ENCODE peak calls at places on chromosomes 5 and 9, in seven cellular contexts. A, R, B, E, H, X and M are unnamed samples.

GRCh38 chr5:33362915-33363314 is 77.8 kb upstream of the TARS1 start:
- DNase-seq in A (no peak), R (no peak), B (no peak), E (no peak), H (no peak), X (no peak), M (no peak)

GRCh38 chr9:128116104-128117083 is 11.1 kb downstream of the PTGES2 start:
- DNase-seq in A (no peak), R (no peak), B (no peak), E (no peak), H (no peak), X (no peak), M (no peak)

GRCh38 chr5:112604741-112605390 is 132.8 kb upstream of the APC start:
- DNase-seq in A (peak), R (peak), B (peak), E (peak), H (no peak), X (peak), M (peak)

GRCh38 chr9:137300607-137301085 is 1.4 kb downstream of the NRARP start:
- DNase-seq in A (no peak), R (no peak), B (no peak), E (peak), H (peak), X (peak), M (peak)

GRCh38 chr9:79682076-79682736 is 110.4 kb downstream of the TLE4 start:
- DNase-seq in A (no peak), R (peak), B (no peak), E (no peak), H (no peak), X (no peak), M (no peak)

GRCh38 chr9:123834907-123835562 is 94.9 kb downstream of the DENND1A start:
- DNase-seq in A (no peak), R (no peak), B (peak), E (no peak), H (no peak), X (no peak), M (no peak)

GRCh38 chr5:134600600-134600999 is 32.0 kb downstream of the SAR1B start:
- DNase-seq in A (no peak), R (no peak), B (no peak), E (no peak), H (no peak), X (no peak), M (no peak)

GRCh38 chr9:128128836-128129590 is 1.5 kb upstream of the PTGES2 start:
- DNase-seq in A (no peak), R (no peak), B (no peak), E (no peak), H (no peak), X (no peak), M (no peak)

GRCh38 chr5:125306741-125307140 is 560.3 kb upstream of the ZNF608 start:
- DNase-seq in A (no peak), R (no peak), B (no peak), E (no peak), H (no peak), X (no peak), M (no peak)

GRCh38 chr5:125310749-125311148 is 564.3 kb upstream of the ZNF608 start:
- DNase-seq in A (no peak), R (no peak), B (no peak), E (no peak), H (no peak), X (no peak), M (no peak)

GRCh38 chr5:125313555-125313954 is 567.1 kb upstream of the ZNF608 start:
- DNase-seq in A (no peak), R (no peak), B (no peak), E (no peak), H (no peak), X (no peak), M (no peak)

GRCh38 chr5:125316386-125316785 is 569.9 kb upstream of the ZNF608 start:
- DNase-seq in A (no peak), R (no peak), B (no peak), E (no peak), H (no peak), X (no peak), M (no peak)

GRCh38 chr5:125311743-125312142 is 565.3 kb upstream of the ZNF608 start:
- DNase-seq in A (no peak), R (no peak), B (no peak), E (no peak), H (no peak), X (no peak), M (no peak)
- TF ChIP-seq JUND in A (peak), R (no peak), B (no peak), E (peak), H (no peak), X (no peak), M (no peak)

GRCh38 chr5:126015244-126016054 is 407.8 kb upstream of the GRAMD2B start:
- DNase-seq in A (no peak), R (no peak), B (no peak), E (peak), H (no peak), X (no peak), M (no peak)

GRCh38 chr5:126014691-126015090 is 408.5 kb upstream of the GRAMD2B start:
- DNase-seq in A (no peak), R (no peak), B (no peak), E (no peak), H (no peak), X (no peak), M (no peak)

GRCh38 chr5:126004636-126005035 is 418.6 kb upstream of the GRAMD2B start:
- DNase-seq in A (no peak), R (no peak), B (no peak), E (no peak), H (no peak), X (no peak), M (peak)

GRCh38 chr5:126007841-126008240 is 415.4 kb upstream of the GRAMD2B start:
- DNase-seq in A (no peak), R (no peak), B (no peak), E (no peak), H (no peak), X (no peak), M (no peak)

DNA sequence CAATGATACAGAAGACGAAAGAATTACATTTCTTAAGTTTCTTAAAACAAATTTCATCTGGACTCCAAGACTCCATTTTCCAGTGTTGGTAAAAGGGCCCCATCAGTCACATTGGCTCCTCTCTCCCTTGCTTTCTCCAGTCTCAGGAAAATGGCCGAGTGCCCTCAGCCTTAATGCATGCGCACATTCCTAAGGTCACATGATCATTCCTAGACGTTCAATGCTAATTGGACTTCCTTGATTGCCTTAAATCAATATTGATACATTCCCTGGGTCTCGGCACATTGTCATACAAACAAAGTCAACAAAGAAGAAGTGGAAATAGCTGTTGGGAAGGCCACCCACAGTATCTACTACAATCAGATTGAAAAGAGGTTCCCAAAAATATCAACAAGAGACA is 413.6 kb upstream of the GRAMD2B start:
- DNase-seq in A (no peak), R (no peak), B (no peak), E (no peak), H (peak), X (no peak), M (no peak)
- TF ChIP-seq JUND in A (no peak), R (no peak), B (no peak), E (no peak), H (no peak), X (no peak), M (no peak)

GRCh38 chr5:102863764-102864560 is 108.9 kb downstream of the PAM start:
- DNase-seq in A (peak), R (no peak), B (no peak), E (no peak), H (no peak), X (no peak), M (no peak)

GRCh38 chr5:102867999-102868662 is 113.0 kb downstream of the PAM start:
- DNase-seq in A (no peak), R (no peak), B (no peak), E (no peak), H (no peak), X (no peak), M (no peak)

GRCh38 chr5:102865171-102865509 is 110.0 kb downstream of the PAM start:
- DNase-seq in A (peak), R (no peak), B (no peak), E (no peak), H (no peak), X (no peak), M (no peak)

GRCh38 chr5:102866315-102866693 is 111.2 kb downstream of the PAM start:
- DNase-seq in A (no peak), R (no peak), B (no peak), E (no peak), H (no peak), X (no peak), M (no peak)

GRCh38 chr5:102865510-102866314 is 110.6 kb downstream of the PAM start:
- DNase-seq in A (peak), R (no peak), B (peak), E (peak), H (peak), X (no peak), M (peak)
- TF ChIP-seq JUND in A (peak), R (no peak), B (no peak), E (peak), H (peak), X (no peak), M (no peak)

GRCh38 chr9:130858734-130859705 is 24.0 kb downstream of the ABL1 start:
- DNase-seq in A (no peak), R (no peak), B (no peak), E (no peak), H (no peak), X (peak), M (no peak)

GRCh38 chr9:130860458-130861316 is 25.6 kb downstream of the ABL1 start:
- DNase-seq in A (peak), R (no peak), B (no peak), E (no peak), H (no peak), X (peak), M (no peak)

GRCh38 chr9:130854835-130855234 is 19.8 kb downstream of the ABL1 start:
- DNase-seq in A (no peak), R (no peak), B (no peak), E (no peak), H (no peak), X (no peak), M (no peak)

GRCh38 chr9:130856474-130856873 is 21.4 kb downstream of the ABL1 start:
- DNase-seq in A (no peak), R (no peak), B (no peak), E (no peak), H (no peak), X (peak), M (no peak)

GRCh38 chr9:130857864-130858730 is 23.0 kb downstream of the ABL1 start:
- DNase-seq in A (no peak), R (no peak), B (no peak), E (no peak), H (no peak), X (peak), M (no peak)
- TF ChIP-seq JUND in A (no peak), R (no peak), B (no peak), E (peak), H (no peak), X (no peak), M (no peak)

GRCh38 chr9:70100362-70100761 is 56.7 kb downstream of the MAMDC2 start:
- DNase-seq in A (no peak), R (no peak), B (no peak), E (peak), H (no peak), X (no peak), M (no peak)

GRCh38 chr9:70094747-70095146 is 51.1 kb downstream of the MAMDC2 start:
- DNase-seq in A (no peak), R (no peak), B (no peak), E (no peak), H (no peak), X (no peak), M (no peak)

GRCh38 chr9:70093944-70094343 is 50.3 kb downstream of the MAMDC2 start:
- DNase-seq in A (no peak), R (no peak), B (no peak), E (no peak), H (no peak), X (no peak), M (no peak)

GRCh38 chr9:70101265-70101664 is 57.6 kb downstream of the MAMDC2 start:
- DNase-seq in A (no peak), R (no peak), B (no peak), E (no peak), H (no peak), X (no peak), M (no peak)

DNA sequence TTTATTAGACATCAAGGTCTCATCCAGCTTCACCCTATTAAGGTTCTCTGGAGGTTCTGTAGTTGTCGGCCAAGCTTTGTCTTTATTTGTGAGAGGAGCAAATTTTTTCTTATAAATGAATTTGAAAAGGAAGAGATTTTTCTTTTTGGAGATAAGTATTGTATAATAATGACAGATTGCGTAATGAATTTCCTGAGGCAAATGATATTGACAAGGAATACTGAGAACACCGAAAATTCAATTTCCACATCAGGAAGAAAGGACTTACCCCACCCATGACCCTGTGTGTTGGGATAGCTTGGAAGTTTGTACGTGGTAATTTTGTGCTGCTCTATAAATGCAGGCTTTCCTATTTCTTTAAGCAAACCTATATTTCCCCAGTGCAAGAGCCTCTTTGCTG is 53.5 kb downstream of the MAMDC2 start:
- DNase-seq in A (no peak), R (no peak), B (no peak), E (no peak), H (no peak), X (no peak), M (no peak)
- TF ChIP-seq JUND in A (no peak), R (no peak), B (no peak), E (no peak), H (no peak), X (no peak), M (no peak)

GRCh38 chr9:89234636-89235035 is 56.0 kb upstream of the SHC3 start:
- DNase-seq in A (no peak), R (no peak), B (peak), E (peak), H (peak), X (no peak), M (no peak)
- TF ChIP-seq JUND in A (no peak), R (no peak), B (no peak), E (no peak), H (no peak), X (no peak), M (no peak)

GRCh38 chr5:154598021-154598420 is 120.0 kb upstream of the HAND1 start:
- DNase-seq in A (no peak), R (no peak), B (no peak), E (no peak), H (no peak), X (no peak), M (no peak)
- TF ChIP-seq JUND in A (no peak), R (no peak), B (no peak), E (no peak), H (no peak), X (no peak), M (no peak)

DNA sequence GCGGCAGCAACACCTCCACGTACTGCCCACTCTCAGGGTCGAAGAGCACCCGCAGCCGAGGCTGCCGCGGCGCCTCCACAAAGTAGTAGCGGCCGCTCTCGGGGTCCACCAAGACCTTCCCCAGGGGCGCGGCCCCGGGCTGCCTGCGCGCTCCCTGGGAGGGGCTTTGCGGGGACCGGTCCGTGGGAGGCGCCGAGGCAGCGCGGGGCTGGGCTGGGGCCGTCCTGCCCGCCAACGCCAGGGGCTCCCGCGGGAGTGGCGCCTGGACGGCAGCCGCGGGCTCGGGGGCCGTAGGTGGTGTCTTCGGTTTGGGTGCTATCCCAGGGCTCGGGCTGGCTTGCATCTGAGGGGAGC is 2.6 kb upstream of the MZB1 start:
- DNase-seq in A (no peak), R (no peak), B (no peak), E (no peak), H (no peak), X (no peak), M (no peak)
- TF ChIP-seq JUND in A (no peak), R (no peak), B (no peak), E (no peak), H (no peak), X (no peak), M (no peak)